ENCODE peak calls at places on chromosomes 1 and 21, in seven cellular contexts. N is natural killer cell, D is GM06990, B is ascending aorta, P is progenitor cell of endocrine pancreas, A is neural progenitor cell, T is pancreas. V is an unnamed sample.

GRCh38 chr1:33149453-33150190 is 32.2 kb downstream of the TRIM62 start:
- DNase-seq in P (no peak), B (no peak), N (no peak), A (no peak), T (no peak), D (no peak), V (no peak)

GRCh38 chr21:34792504-34793089 is 123.8 kb downstream of the CLIC6 start:
- DNase-seq in D (no peak), A (no peak), P (no peak), B (no peak), N (no peak), T (no peak), V (no peak)

GRCh38 chr1:157504646-157505045 is 47.7 kb downstream of the FCRL5 start:
- DNase-seq in B (no peak), T (no peak), P (no peak), A (no peak), N (no peak), D (no peak), V (no peak)

GRCh38 chr1:23555225-23555801 is 4.0 kb downstream of the ID3 start:
- DNase-seq in T (no peak), D (no peak), N (no peak), B (peak; percentile 83), A (peak; percentile 67), P (no peak), V (no peak)

GRCh38 chr21:39885119-39885848 is 18.0 kb downstream of the PCP4 start:
- DNase-seq in A (peak; percentile 47), B (no peak), D (no peak), P (no peak), N (no peak), T (no peak), V (peak; percentile 85)

GRCh38 chr1:151737479-151737878 is 16.2 kb downstream of the RIIAD1 start:
- DNase-seq in B (no peak), N (no peak), P (no peak), A (no peak), D (no peak), T (no peak), V (no peak)

GRCh38 chr1:17574502-17574901 is 35.0 kb downstream of the ARHGEF10L start:
- DNase-seq in B (no peak), P (no peak), D (no peak), T (peak; percentile 30), A (peak; percentile 47), N (no peak), V (no peak)

GRCh38 chr21:15014220-15014619 is 50.6 kb downstream of the NRIP1 start:
- DNase-seq in T (no peak), N (no peak), A (no peak), D (no peak), B (no peak), P (no peak), V (no peak)

GRCh38 chr1:202283991-202284390 is 57.7 kb downstream of the UBE2T start:
- DNase-seq in T (no peak), P (no peak), D (no peak), B (no peak), N (no peak), A (no peak), V (no peak)

GRCh38 chr1:247906504-247907047 is 11.2 kb downstream of the OR2W3 start:
- DNase-seq in P (no peak), D (no peak), T (no peak), N (no peak), B (no peak), A (no peak), V (no peak)

DNA sequence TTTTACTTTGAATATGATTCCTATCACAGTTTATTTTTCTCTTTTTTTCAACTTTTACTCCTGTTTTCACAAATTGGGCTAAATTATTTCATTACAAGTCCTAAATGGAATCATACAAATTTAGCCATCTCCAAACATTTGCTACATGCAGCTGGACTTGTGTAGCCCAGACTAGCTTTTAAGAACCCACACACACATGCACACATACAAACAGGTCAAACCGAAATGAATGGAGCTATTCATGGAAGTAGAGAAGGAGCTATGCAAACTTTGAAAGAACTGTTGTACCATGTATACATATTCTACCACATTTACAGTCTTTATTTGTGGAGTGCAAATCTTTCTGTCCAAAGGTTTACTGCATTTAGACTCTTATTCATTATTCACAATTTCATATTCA is 189.1 kb upstream of the RNPC3 start:
- DNase-seq in B (no peak), A (no peak), P (no peak), T (no peak), D (no peak), N (no peak), V (no peak)
- TF ChIP-seq CTCF in B (no peak), A (no peak), P (no peak), T (no peak), D (no peak), N (no peak), V (no peak)

GRCh38 chr1:212689196-212689710 is 10.4 kb downstream of the BATF3 start:
- DNase-seq in D (no peak), A (no peak), P (no peak), N (no peak), T (no peak), B (no peak), V (no peak)
- TF ChIP-seq CTCF in D (no peak), A (no peak), P (no peak), N (no peak), T (no peak), B (no peak), V (no peak)

DNA sequence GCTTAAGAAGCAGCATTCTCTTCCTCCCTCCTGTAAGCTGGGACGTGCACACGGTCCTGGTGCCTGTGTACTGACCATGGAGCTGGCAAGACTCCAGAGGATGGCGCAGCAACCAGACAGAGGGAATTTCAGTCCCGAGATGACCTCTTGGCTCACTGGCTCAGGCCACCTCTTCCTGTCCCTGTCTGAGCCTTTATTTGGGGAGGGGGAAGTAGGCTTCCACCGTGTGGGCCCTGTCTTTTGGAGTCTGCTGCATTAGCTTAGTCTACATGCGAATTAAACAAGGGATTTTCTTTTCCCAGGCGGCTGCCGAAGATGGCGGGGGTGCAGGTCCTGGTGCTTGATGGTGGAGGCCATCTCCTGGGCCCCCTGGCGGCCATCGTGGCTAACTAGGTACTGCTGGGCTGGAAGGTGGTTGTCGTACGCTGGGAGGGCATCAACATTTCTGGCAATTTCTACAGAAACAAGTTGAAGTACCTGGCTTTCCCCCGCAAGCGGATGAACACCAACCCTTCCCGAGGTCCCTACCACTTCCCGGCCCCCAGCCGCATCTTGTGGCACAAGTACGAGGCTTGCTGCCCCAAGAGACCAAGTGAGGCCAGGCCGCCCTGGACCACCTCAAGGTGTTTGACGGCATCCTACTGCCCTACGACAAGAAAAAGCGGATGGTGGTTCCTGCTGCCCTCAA is 10.2 kb downstream of the IL24 start:
- DNase-seq in B (peak; percentile 58), P (no peak), A (peak; percentile 56), T (peak; percentile 32), N (no peak), D (no peak), V (peak; percentile 68)
- TF ChIP-seq CTCF in B (no peak), P (peak; percentile 38), A (peak; percentile 46), T (no peak), N (no peak), D (peak; percentile 9), V (peak; percentile 57)

GRCh38 chr21:23968008-23968407 is 1639.3 kb downstream of the MRPL39 start:
- DNase-seq in T (no peak), B (no peak), D (no peak), P (no peak), A (no peak), N (no peak), V (no peak)

GRCh38 chr21:23963454-23963853 is 1643.8 kb downstream of the MRPL39 start:
- DNase-seq in N (no peak), D (no peak), B (no peak), P (no peak), A (no peak), T (no peak), V (no peak)

DNA sequence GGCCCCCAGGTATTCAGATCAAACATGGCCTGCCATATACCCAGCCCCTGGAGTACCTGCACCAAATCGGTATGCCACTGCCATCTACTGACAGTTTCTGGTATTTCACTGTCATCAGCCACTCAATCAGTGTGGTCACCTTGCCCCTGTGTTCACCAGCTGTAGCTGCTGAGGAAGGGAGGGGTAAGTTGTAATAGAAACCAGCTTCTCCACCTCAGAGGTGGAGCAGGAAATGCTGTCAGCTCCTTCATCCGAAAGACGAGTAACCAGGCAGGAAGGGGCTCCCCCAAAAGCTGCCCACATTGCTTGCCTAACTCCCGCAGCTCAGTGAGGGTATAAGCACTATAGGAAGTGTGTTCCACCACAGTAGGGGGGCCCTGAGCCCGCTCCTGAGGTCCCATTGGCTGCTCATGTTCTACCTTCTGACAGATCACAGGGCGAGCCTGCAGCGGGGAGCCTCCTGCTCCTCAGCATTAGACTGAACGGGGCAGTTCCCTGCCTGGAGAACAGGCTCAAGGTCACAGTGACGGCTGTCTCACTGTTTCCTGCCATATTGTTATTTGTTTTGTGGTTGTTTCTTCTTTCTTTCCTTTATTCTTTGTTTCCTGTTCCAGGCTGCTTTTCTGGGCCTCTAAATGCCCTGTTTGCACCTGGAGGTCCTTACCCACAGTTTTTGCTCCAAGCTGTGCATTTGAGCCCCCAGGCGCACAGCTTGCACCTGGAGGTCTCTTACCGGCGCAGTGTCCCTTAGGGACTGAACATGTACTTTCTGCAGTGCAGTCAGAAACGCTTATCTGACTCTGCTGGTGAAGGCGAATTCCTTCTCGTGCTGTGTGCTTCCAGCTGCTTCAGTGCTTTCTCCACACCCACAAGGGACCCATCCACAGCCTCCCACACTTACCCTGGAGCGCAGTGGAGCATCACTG is 1638.3 kb downstream of the MRPL39 start:
- DNase-seq in P (no peak), T (no peak), B (no peak), A (peak; percentile 35), N (peak; percentile 46), D (peak; percentile 6), V (peak; percentile 65)
- TF ChIP-seq CTCF in P (peak; percentile 54), T (peak; percentile 36), B (no peak), A (peak; percentile 47), N (peak; percentile 67), D (peak; percentile 45), V (peak; percentile 85)

DNA sequence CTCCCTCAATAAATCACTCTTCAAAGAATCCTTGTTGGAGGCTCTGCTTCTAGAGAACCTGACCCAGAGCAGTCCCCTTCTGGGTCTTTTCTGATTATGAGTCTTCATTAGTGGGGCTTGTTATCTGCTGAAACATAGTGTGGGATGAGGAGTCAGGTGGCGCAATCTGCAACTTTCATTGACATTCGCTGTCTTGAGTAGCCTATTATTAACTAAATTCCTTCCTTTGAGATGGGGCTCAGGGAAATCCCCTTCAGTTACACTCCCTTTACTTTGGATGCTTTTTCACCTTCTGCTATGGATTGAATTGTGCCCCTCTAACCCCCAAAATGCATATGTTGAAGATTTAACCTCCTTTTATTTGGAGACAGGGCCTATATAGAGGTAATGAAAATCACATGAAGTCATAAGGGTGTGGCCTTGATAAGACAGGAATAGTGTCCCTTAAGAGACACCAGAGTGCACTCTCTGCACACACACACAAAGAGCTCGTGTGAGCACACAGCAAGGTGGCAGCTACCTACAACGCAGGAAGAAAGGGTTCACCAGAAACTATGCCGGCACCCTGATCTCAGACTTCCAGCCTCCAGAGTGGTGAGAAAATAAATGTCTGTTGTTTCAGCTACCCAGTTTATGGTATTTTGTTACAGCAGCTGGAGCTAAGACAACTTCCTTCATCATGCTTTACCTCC is 19.5 kb downstream of the DIO1 start:
- DNase-seq in B (no peak), A (peak; percentile 15), D (no peak), P (no peak), T (no peak), N (no peak), V (no peak)
- TF ChIP-seq CTCF in B (no peak), A (no peak), D (no peak), P (no peak), T (no peak), N (no peak), V (no peak)

GRCh38 chr1:159598196-159598595 is 10.6 kb downstream of the APCS start:
- DNase-seq in D (no peak), T (no peak), N (no peak), P (no peak), A (no peak), B (no peak), V (no peak)
- TF ChIP-seq CTCF in D (no peak), T (no peak), N (no peak), P (no peak), A (no peak), B (no peak), V (no peak)

V was measured in glutamatergic neuron.